ENCODE peak calls at places on chromosomes 7 and 10, in four cellular contexts. One of them, this sample, is unnamed.

GRCh38 chr7:114298011-114298410 is 116.6 kb upstream of the FOXP2 start:
- DNase-seq in stomach: no peak
- DNase-seq in tibial nerve: no peak
- DNase-seq in kidney epithelial cell: no peak
- DNase-seq in this sample: no peak

GRCh38 chr7:43584200-43584586 is 1.3 kb downstream of the STK17A start:
- DNase-seq in tibial nerve: peak; percentile 29
- DNase-seq in stomach: no peak
- DNase-seq in kidney epithelial cell: no peak
- DNase-seq in this sample: peak; percentile 77

GRCh38 chr7:12968836-12969422 is 281.5 kb downstream of the ARL4A start:
- DNase-seq in stomach: no peak
- DNase-seq in kidney epithelial cell: no peak
- DNase-seq in tibial nerve: no peak
- DNase-seq in this sample: no peak

GRCh38 chr7:99036531-99037175 is 107.3 kb downstream of the SMURF1 start:
- DNase-seq in stomach: no peak
- DNase-seq in kidney epithelial cell: peak; percentile 26
- DNase-seq in tibial nerve: peak; percentile 39
- DNase-seq in this sample: peak; percentile 81

GRCh38 chr10:43214956-43215561 is 51.8 kb downstream of the RASGEF1A start:
- DNase-seq in kidney epithelial cell: no peak
- DNase-seq in stomach: no peak
- DNase-seq in tibial nerve: no peak
- DNase-seq in this sample: no peak

GRCh38 chr7:44473295-44473694 is 17.2 kb downstream of the NUDCD3 start:
- DNase-seq in stomach: no peak
- DNase-seq in kidney epithelial cell: no peak
- DNase-seq in tibial nerve: no peak
- DNase-seq in this sample: peak; percentile 32

GRCh38 chr7:137895301-137896201 is 48.8 kb upstream of the DGKI start:
- DNase-seq in kidney epithelial cell: no peak
- DNase-seq in stomach: no peak
- DNase-seq in tibial nerve: no peak
- DNase-seq in this sample: no peak

GRCh38 chr7:74215921-74216320 is 6.1 kb downstream of the LAT2 start:
- DNase-seq in stomach: no peak
- DNase-seq in tibial nerve: no peak
- DNase-seq in kidney epithelial cell: no peak
- DNase-seq in this sample: no peak

GRCh38 chr10:89419548-89419947 is 5.2 kb downstream of the IFIT5 start:
- DNase-seq in kidney epithelial cell: no peak
- DNase-seq in stomach: no peak
- DNase-seq in tibial nerve: no peak
- DNase-seq in this sample: peak; percentile 55

GRCh38 chr10:77636286-77636966 is 1.2 kb downstream of the KCNMA1 start:
- DNase-seq in stomach: no peak
- DNase-seq in kidney epithelial cell: no peak
- DNase-seq in tibial nerve: no peak
- DNase-seq in this sample: no peak

GRCh38 chr10:49170632-49171325 is 17.4 kb downstream of the TMEM273 start:
- DNase-seq in tibial nerve: no peak
- DNase-seq in kidney epithelial cell: no peak
- DNase-seq in stomach: no peak
- DNase-seq in this sample: no peak

GRCh38 chr10:112950714-112951348 is 784 bp downstream of the TCF7L2 start:
- DNase-seq in kidney epithelial cell: no peak
- DNase-seq in stomach: no peak
- DNase-seq in tibial nerve: peak; percentile 24
- DNase-seq in this sample: no peak

GRCh38 chr7:73865738-73866445 is 4.9 kb downstream of the TMEM270 start:
- DNase-seq in kidney epithelial cell: no peak
- DNase-seq in stomach: peak; percentile 41
- DNase-seq in tibial nerve: peak; percentile 46
- DNase-seq in this sample: peak; percentile 60

GRCh38 chr10:34392641-34393170 is 422.4 kb downstream of the PARD3 start:
- DNase-seq in kidney epithelial cell: no peak
- DNase-seq in tibial nerve: no peak
- DNase-seq in stomach: no peak
- DNase-seq in this sample: no peak

GRCh38 chr10:64574371-64574770 is 1053.2 kb downstream of the REEP3 start:
- DNase-seq in kidney epithelial cell: no peak
- DNase-seq in tibial nerve: no peak
- DNase-seq in stomach: peak; percentile 68
- DNase-seq in this sample: no peak

GRCh38 chr10:48572414-48572813 is 32.5 kb downstream of the ARHGAP22 start:
- DNase-seq in tibial nerve: no peak
- DNase-seq in stomach: no peak
- DNase-seq in kidney epithelial cell: no peak
- DNase-seq in this sample: peak; percentile 68

GRCh38 chr7:55980266-55980665 is 15.9 kb downstream of the NIPSNAP2 start:
- DNase-seq in kidney epithelial cell: no peak
- DNase-seq in tibial nerve: no peak
- DNase-seq in stomach: no peak
- DNase-seq in this sample: no peak

GRCh38 chr7:148697950-148698396 is 730 bp upstream of the CUL1 start:
- DNase-seq in tibial nerve: no peak
- DNase-seq in kidney epithelial cell: no peak
- DNase-seq in stomach: no peak
- DNase-seq in this sample: no peak

GRCh38 chr10:1696106-1696505 is 41.2 kb downstream of the ADARB2 start:
- DNase-seq in stomach: no peak
- DNase-seq in tibial nerve: no peak
- DNase-seq in kidney epithelial cell: no peak
- DNase-seq in this sample: no peak

GRCh38 chr7:14905764-14906163 is 3.2 kb upstream of the DGKB start:
- DNase-seq in tibial nerve: no peak
- DNase-seq in kidney epithelial cell: no peak
- DNase-seq in stomach: no peak
- DNase-seq in this sample: no peak

GRCh38 chr7:28236560-28236959 is 56.0 kb upstream of the JAZF1 start:
- DNase-seq in stomach: no peak
- DNase-seq in kidney epithelial cell: no peak
- DNase-seq in tibial nerve: no peak
- DNase-seq in this sample: no peak

GRCh38 chr7:36017111-36017510 is 135.9 kb upstream of the EEPD1 start:
- DNase-seq in tibial nerve: no peak
- DNase-seq in kidney epithelial cell: no peak
- DNase-seq in stomach: no peak
- DNase-seq in this sample: no peak

GRCh38 chr10:98516352-98516751 is 69.6 kb upstream of the HPS1 start:
- DNase-seq in tibial nerve: no peak
- DNase-seq in stomach: no peak
- DNase-seq in kidney epithelial cell: no peak
- DNase-seq in this sample: no peak

GRCh38 chr7:98840604-98841508 is 29.0 kb downstream of the TMEM130 start:
- DNase-seq in kidney epithelial cell: peak; percentile 39
- DNase-seq in stomach: peak; percentile 28
- DNase-seq in tibial nerve: no peak
- DNase-seq in this sample: peak; percentile 67

GRCh38 chr7:38699481-38699880 is 68.3 kb upstream of the AMPH start:
- DNase-seq in stomach: no peak
- DNase-seq in kidney epithelial cell: no peak
- DNase-seq in tibial nerve: no peak
- DNase-seq in this sample: peak; percentile 85

GRCh38 chr7:66247387-66248078 is 42.4 kb downstream of the TPST1 start:
- DNase-seq in stomach: no peak
- DNase-seq in tibial nerve: no peak
- DNase-seq in kidney epithelial cell: no peak
- DNase-seq in this sample: no peak

GRCh38 chr7:104093127-104093526 is 103.7 kb upstream of the RELN start:
- DNase-seq in kidney epithelial cell: no peak
- DNase-seq in stomach: no peak
- DNase-seq in tibial nerve: no peak
- DNase-seq in this sample: no peak

GRCh38 chr10:27679996-27680395 is 65.6 kb downstream of the MKX start:
- DNase-seq in stomach: no peak
- DNase-seq in tibial nerve: no peak
- DNase-seq in kidney epithelial cell: no peak
- DNase-seq in this sample: no peak

GRCh38 chr10:33876547-33877400 is 542.3 kb upstream of the NRP1 start:
- DNase-seq in kidney epithelial cell: no peak
- DNase-seq in tibial nerve: peak; percentile 21
- DNase-seq in stomach: no peak
- DNase-seq in this sample: peak; percentile 50

GRCh38 chr7:70630647-70631457 is 501.1 kb upstream of the GALNT17 start:
- DNase-seq in kidney epithelial cell: no peak
- DNase-seq in stomach: no peak
- DNase-seq in tibial nerve: no peak
- DNase-seq in this sample: peak; percentile 49

GRCh38 chr10:79248341-79248931 is 98.8 kb upstream of the PPIF start:
- DNase-seq in stomach: no peak
- DNase-seq in kidney epithelial cell: no peak
- DNase-seq in tibial nerve: peak; percentile 58
- DNase-seq in this sample: no peak

GRCh38 chr10:124746992-124747391 is 2.8 kb upstream of the FAM53B start:
- DNase-seq in kidney epithelial cell: no peak
- DNase-seq in stomach: no peak
- DNase-seq in tibial nerve: no peak
- DNase-seq in this sample: no peak

GRCh38 chr10:80153460-80153859 is 20.9 kb downstream of the PLAC9 start:
- DNase-seq in kidney epithelial cell: no peak
- DNase-seq in stomach: no peak
- DNase-seq in tibial nerve: no peak
- DNase-seq in this sample: no peak

GRCh38 chr10:86958109-86958830 is at the start of gene SNCG:
- DNase-seq in stomach: peak; percentile 51
- DNase-seq in tibial nerve: no peak
- DNase-seq in kidney epithelial cell: no peak
- DNase-seq in this sample: peak; percentile 25

GRCh38 chr7:47657126-47657525 is 75.2 kb upstream of the TNS3 start:
- DNase-seq in kidney epithelial cell: no peak
- DNase-seq in tibial nerve: no peak
- DNase-seq in stomach: no peak
- DNase-seq in this sample: no peak

GRCh38 chr10:61175331-61175730 is 231.3 kb upstream of the RHOBTB1 start:
- DNase-seq in tibial nerve: peak; percentile 13
- DNase-seq in stomach: no peak
- DNase-seq in kidney epithelial cell: no peak
- DNase-seq in this sample: peak; percentile 78

GRCh38 chr7:128347573-128348147 is 4.0 kb upstream of the RBM28 start:
- DNase-seq in kidney epithelial cell: no peak
- DNase-seq in stomach: peak; percentile 48
- DNase-seq in tibial nerve: peak; percentile 27
- DNase-seq in this sample: peak; percentile 53

GRCh38 chr7:107891619-107892366 is 810 bp downstream of the DLD start:
- DNase-seq in tibial nerve: no peak
- DNase-seq in stomach: no peak
- DNase-seq in kidney epithelial cell: no peak
- DNase-seq in this sample: peak; percentile 40

GRCh38 chr10:15236340-15236739 is 67.8 kb upstream of the NMT2 start:
- DNase-seq in kidney epithelial cell: no peak
- DNase-seq in stomach: no peak
- DNase-seq in tibial nerve: no peak
- DNase-seq in this sample: peak; percentile 43

DNA sequence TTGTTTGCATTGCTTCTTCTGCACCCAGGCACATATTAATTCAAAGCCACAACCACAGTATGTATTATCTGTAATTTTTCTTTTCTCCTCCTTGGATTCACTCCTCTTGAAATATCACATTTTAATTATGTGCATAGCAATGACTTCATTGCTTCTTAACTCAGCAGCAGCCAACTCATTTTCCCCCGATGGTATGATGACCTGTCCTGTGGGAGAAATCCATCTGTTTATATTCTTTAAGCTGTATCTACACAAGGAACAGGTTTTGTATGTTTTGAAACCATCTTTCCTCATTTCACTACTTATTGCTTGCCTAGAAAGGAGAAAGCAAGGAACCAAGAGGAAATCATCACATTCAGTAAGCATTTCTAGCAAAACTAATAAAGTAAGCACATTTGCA is 588.7 kb downstream of the INHBA start:
- DNase-seq in kidney epithelial cell: no peak
- DNase-seq in stomach: no peak
- DNase-seq in tibial nerve: no peak
- DNase-seq in this sample: peak; percentile 41
- H3K4me3 ChIP-seq in kidney epithelial cell: no peak overlapping the region
- H3K4me3 ChIP-seq in stomach: no peak overlapping the region
- H3K4me3 ChIP-seq in tibial nerve: no peak overlapping the region
- H3K4me3 ChIP-seq in this sample: no peak overlapping the region

GRCh38 chr10:66457629-66458028 is 468.2 kb upstream of the LRRTM3 start:
- DNase-seq in stomach: no peak
- DNase-seq in kidney epithelial cell: no peak
- DNase-seq in tibial nerve: no peak
- DNase-seq in this sample: no peak

DNA sequence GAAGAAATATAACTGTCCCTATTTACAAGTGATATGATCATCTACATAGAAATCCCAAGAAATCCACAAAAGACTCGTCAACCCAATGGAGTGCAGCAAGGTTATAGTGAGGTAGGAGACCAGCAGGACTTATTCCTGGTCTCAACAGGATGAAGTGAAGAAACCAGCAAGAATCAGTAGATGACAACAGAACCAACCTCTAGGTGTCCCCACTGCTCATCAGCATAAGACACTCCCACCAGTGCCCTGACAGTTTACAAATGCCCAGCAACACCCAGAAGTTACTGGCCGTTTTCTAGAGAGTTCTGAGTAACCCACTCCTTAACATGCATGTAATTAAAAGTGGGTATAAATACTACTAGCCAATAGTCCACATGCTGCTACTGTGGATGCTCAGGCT is 470.5 kb upstream of the LRRTM3 start:
- DNase-seq in stomach: no peak
- DNase-seq in tibial nerve: no peak
- DNase-seq in kidney epithelial cell: no peak
- DNase-seq in this sample: no peak
- TF ChIP-seq CTCF in stomach: no peak
- TF ChIP-seq CTCF in tibial nerve: no peak
- TF ChIP-seq CTCF in kidney epithelial cell: no peak
- TF ChIP-seq CTCF in this sample: no peak

GRCh38 chr7:106126170-106126938 is 14.2 kb upstream of the SYPL1 start:
- DNase-seq in tibial nerve: peak; percentile 62
- DNase-seq in kidney epithelial cell: no peak
- DNase-seq in stomach: peak; percentile 38
- DNase-seq in this sample: peak; percentile 83
- H3K4me3 ChIP-seq in tibial nerve: no peak overlapping the region
- H3K4me3 ChIP-seq in kidney epithelial cell: no peak overlapping the region
- H3K4me3 ChIP-seq in stomach: no peak overlapping the region
- H3K4me3 ChIP-seq in this sample: no peak overlapping the region

GRCh38 chr7:83930262-83930661 is 264.3 kb downstream of the SEMA3A start:
- DNase-seq in tibial nerve: no peak
- DNase-seq in stomach: no peak
- DNase-seq in kidney epithelial cell: no peak
- DNase-seq in this sample: no peak
- TF ChIP-seq CTCF in tibial nerve: no peak
- TF ChIP-seq CTCF in stomach: no peak
- TF ChIP-seq CTCF in kidney epithelial cell: no peak
- TF ChIP-seq CTCF in this sample: no peak

GRCh38 chr7:100966542-100967291 is 2.6 kb upstream of the MUC12 start:
- DNase-seq in kidney epithelial cell: no peak
- DNase-seq in tibial nerve: no peak
- DNase-seq in stomach: no peak
- DNase-seq in this sample: no peak
- H3K4me3 ChIP-seq in kidney epithelial cell: no peak overlapping the region
- H3K4me3 ChIP-seq in tibial nerve: peak overlapping the region; percentile 25
- H3K4me3 ChIP-seq in stomach: peak overlapping the region; percentile 33
- H3K4me3 ChIP-seq in this sample: no peak overlapping the region

GRCh38 chr7:136134503-136134902 is 157.3 kb upstream of the MTPN start:
- DNase-seq in kidney epithelial cell: peak; percentile 28
- DNase-seq in tibial nerve: no peak
- DNase-seq in stomach: no peak
- DNase-seq in this sample: peak; percentile 62
- TF ChIP-seq CTCF in kidney epithelial cell: no peak
- TF ChIP-seq CTCF in tibial nerve: no peak
- TF ChIP-seq CTCF in stomach: no peak
- TF ChIP-seq CTCF in this sample: no peak

This sample was measured in fibroblast of mammary gland.